ENCODE peak calls at places on chromosomes 12 and 14, in nine cellular contexts. One of them, this sample, is unnamed.

GRCh38 chr14:104332634-104333270 is 194.4 kb downstream of the KIF26A start:
- DNase-seq in HCT116: no peak
- DNase-seq in right lobe of liver: peak
- DNase-seq in sigmoid colon: peak
- DNase-seq in CD8-positive, alpha-beta T cell: no peak
- DNase-seq in breast epithelium: no peak
- DNase-seq in thoracic aorta: no peak
- DNase-seq in body of pancreas: no peak
- DNase-seq in thyroid gland: no peak
- DNase-seq in this sample: no peak

GRCh38 chr12:104930388-104931326 is 27.4 kb downstream of the SLC41A2 start:
- DNase-seq in HCT116: no peak
- DNase-seq in thoracic aorta: no peak
- DNase-seq in breast epithelium: no peak
- DNase-seq in body of pancreas: no peak
- DNase-seq in sigmoid colon: no peak
- DNase-seq in thyroid gland: no peak
- DNase-seq in right lobe of liver: no peak
- DNase-seq in CD8-positive, alpha-beta T cell: no peak
- DNase-seq in this sample: no peak

GRCh38 chr12:22624573-22624907 is 431 bp upstream of the ETNK1 start:
- DNase-seq in body of pancreas: no peak
- DNase-seq in breast epithelium: no peak
- DNase-seq in HCT116: no peak
- DNase-seq in thoracic aorta: no peak
- DNase-seq in sigmoid colon: no peak
- DNase-seq in CD8-positive, alpha-beta T cell: no peak
- DNase-seq in thyroid gland: no peak
- DNase-seq in right lobe of liver: no peak
- DNase-seq in this sample: no peak

GRCh38 chr12:109718390-109718789 is 4.8 kb downstream of the FAM222A start:
- DNase-seq in body of pancreas: no peak
- DNase-seq in HCT116: no peak
- DNase-seq in right lobe of liver: no peak
- DNase-seq in sigmoid colon: no peak
- DNase-seq in thoracic aorta: no peak
- DNase-seq in CD8-positive, alpha-beta T cell: no peak
- DNase-seq in breast epithelium: no peak
- DNase-seq in thyroid gland: no peak
- DNase-seq in this sample: no peak

GRCh38 chr12:75721231-75721641 is 209.8 kb upstream of the KRR1 start:
- DNase-seq in CD8-positive, alpha-beta T cell: no peak
- DNase-seq in right lobe of liver: no peak
- DNase-seq in HCT116: no peak
- DNase-seq in thyroid gland: no peak
- DNase-seq in breast epithelium: no peak
- DNase-seq in body of pancreas: no peak
- DNase-seq in sigmoid colon: no peak
- DNase-seq in thoracic aorta: no peak
- DNase-seq in this sample: no peak

GRCh38 chr12:115251727-115252126 is 567.8 kb upstream of the TBX3 start:
- DNase-seq in sigmoid colon: no peak
- DNase-seq in right lobe of liver: no peak
- DNase-seq in HCT116: no peak
- DNase-seq in CD8-positive, alpha-beta T cell: no peak
- DNase-seq in thoracic aorta: no peak
- DNase-seq in body of pancreas: no peak
- DNase-seq in thyroid gland: no peak
- DNase-seq in breast epithelium: no peak
- DNase-seq in this sample: peak

GRCh38 chr12:125314051-125314882 is 249.0 kb downstream of the AACS start:
- DNase-seq in breast epithelium: no peak
- DNase-seq in HCT116: no peak
- DNase-seq in thoracic aorta: no peak
- DNase-seq in CD8-positive, alpha-beta T cell: no peak
- DNase-seq in thyroid gland: no peak
- DNase-seq in body of pancreas: no peak
- DNase-seq in sigmoid colon: no peak
- DNase-seq in right lobe of liver: no peak
- DNase-seq in this sample: no peak

GRCh38 chr14:49858383-49858782 is 5.8 kb upstream of the NEMF start:
- DNase-seq in right lobe of liver: no peak
- DNase-seq in HCT116: no peak
- DNase-seq in thoracic aorta: no peak
- DNase-seq in thyroid gland: no peak
- DNase-seq in CD8-positive, alpha-beta T cell: no peak
- DNase-seq in sigmoid colon: no peak
- DNase-seq in body of pancreas: no peak
- DNase-seq in breast epithelium: no peak
- DNase-seq in this sample: no peak

GRCh38 chr12:126860210-126860609 is 1406.8 kb upstream of the TMEM132C start:
- DNase-seq in CD8-positive, alpha-beta T cell: no peak
- DNase-seq in thoracic aorta: no peak
- DNase-seq in thyroid gland: no peak
- DNase-seq in sigmoid colon: no peak
- DNase-seq in right lobe of liver: no peak
- DNase-seq in breast epithelium: no peak
- DNase-seq in HCT116: no peak
- DNase-seq in body of pancreas: no peak
- DNase-seq in this sample: no peak

GRCh38 chr12:133063556-133063955 is 17.2 kb upstream of the ZNF140 start:
- DNase-seq in body of pancreas: no peak
- DNase-seq in thoracic aorta: no peak
- DNase-seq in CD8-positive, alpha-beta T cell: no peak
- DNase-seq in HCT116: no peak
- DNase-seq in thyroid gland: no peak
- DNase-seq in breast epithelium: no peak
- DNase-seq in right lobe of liver: no peak
- DNase-seq in sigmoid colon: no peak
- DNase-seq in this sample: no peak

GRCh38 chr14:24289649-24290283 is 9.8 kb downstream of the DHRS1 start:
- DNase-seq in thyroid gland: no peak
- DNase-seq in body of pancreas: no peak
- DNase-seq in HCT116: no peak
- DNase-seq in right lobe of liver: no peak
- DNase-seq in thoracic aorta: no peak
- DNase-seq in sigmoid colon: no peak
- DNase-seq in CD8-positive, alpha-beta T cell: peak
- DNase-seq in breast epithelium: no peak
- DNase-seq in this sample: no peak

GRCh38 chr14:82642425-82642824 is 1108.8 kb upstream of the SEL1L start:
- DNase-seq in thoracic aorta: no peak
- DNase-seq in right lobe of liver: no peak
- DNase-seq in thyroid gland: peak
- DNase-seq in breast epithelium: no peak
- DNase-seq in sigmoid colon: no peak
- DNase-seq in HCT116: no peak
- DNase-seq in body of pancreas: peak
- DNase-seq in CD8-positive, alpha-beta T cell: no peak
- DNase-seq in this sample: no peak

GRCh38 chr12:77924703-77925102 is 94.0 kb downstream of the NAV3 start:
- DNase-seq in sigmoid colon: no peak
- DNase-seq in body of pancreas: no peak
- DNase-seq in thyroid gland: no peak
- DNase-seq in HCT116: no peak
- DNase-seq in thoracic aorta: no peak
- DNase-seq in breast epithelium: no peak
- DNase-seq in CD8-positive, alpha-beta T cell: no peak
- DNase-seq in right lobe of liver: no peak
- DNase-seq in this sample: no peak

GRCh38 chr12:13316847-13317246 is 120.3 kb downstream of the EMP1 start:
- DNase-seq in HCT116: no peak
- DNase-seq in body of pancreas: no peak
- DNase-seq in right lobe of liver: no peak
- DNase-seq in CD8-positive, alpha-beta T cell: no peak
- DNase-seq in sigmoid colon: no peak
- DNase-seq in breast epithelium: no peak
- DNase-seq in thoracic aorta: no peak
- DNase-seq in thyroid gland: no peak
- DNase-seq in this sample: no peak

GRCh38 chr12:112433551-112433950 is 14.8 kb downstream of the PTPN11 start:
- DNase-seq in breast epithelium: no peak
- DNase-seq in right lobe of liver: no peak
- DNase-seq in sigmoid colon: no peak
- DNase-seq in thoracic aorta: no peak
- DNase-seq in CD8-positive, alpha-beta T cell: no peak
- DNase-seq in HCT116: no peak
- DNase-seq in thyroid gland: no peak
- DNase-seq in body of pancreas: no peak
- DNase-seq in this sample: no peak

GRCh38 chr14:45891417-45892080 is 638.5 kb upstream of the MIS18BP1 start:
- DNase-seq in right lobe of liver: no peak
- DNase-seq in CD8-positive, alpha-beta T cell: no peak
- DNase-seq in body of pancreas: no peak
- DNase-seq in thoracic aorta: no peak
- DNase-seq in thyroid gland: peak
- DNase-seq in breast epithelium: no peak
- DNase-seq in HCT116: no peak
- DNase-seq in sigmoid colon: no peak
- DNase-seq in this sample: peak

GRCh38 chr14:35818346-35819115 is 7.6 kb upstream of the BRMS1L start:
- DNase-seq in body of pancreas: peak
- DNase-seq in CD8-positive, alpha-beta T cell: no peak
- DNase-seq in breast epithelium: no peak
- DNase-seq in HCT116: no peak
- DNase-seq in thyroid gland: peak
- DNase-seq in right lobe of liver: no peak
- DNase-seq in sigmoid colon: no peak
- DNase-seq in thoracic aorta: no peak
- DNase-seq in this sample: peak

GRCh38 chr12:78306236-78306635 is 475.5 kb downstream of the NAV3 start:
- DNase-seq in breast epithelium: no peak
- DNase-seq in thyroid gland: no peak
- DNase-seq in CD8-positive, alpha-beta T cell: no peak
- DNase-seq in right lobe of liver: no peak
- DNase-seq in sigmoid colon: no peak
- DNase-seq in HCT116: no peak
- DNase-seq in thoracic aorta: no peak
- DNase-seq in body of pancreas: no peak
- DNase-seq in this sample: no peak

DNA sequence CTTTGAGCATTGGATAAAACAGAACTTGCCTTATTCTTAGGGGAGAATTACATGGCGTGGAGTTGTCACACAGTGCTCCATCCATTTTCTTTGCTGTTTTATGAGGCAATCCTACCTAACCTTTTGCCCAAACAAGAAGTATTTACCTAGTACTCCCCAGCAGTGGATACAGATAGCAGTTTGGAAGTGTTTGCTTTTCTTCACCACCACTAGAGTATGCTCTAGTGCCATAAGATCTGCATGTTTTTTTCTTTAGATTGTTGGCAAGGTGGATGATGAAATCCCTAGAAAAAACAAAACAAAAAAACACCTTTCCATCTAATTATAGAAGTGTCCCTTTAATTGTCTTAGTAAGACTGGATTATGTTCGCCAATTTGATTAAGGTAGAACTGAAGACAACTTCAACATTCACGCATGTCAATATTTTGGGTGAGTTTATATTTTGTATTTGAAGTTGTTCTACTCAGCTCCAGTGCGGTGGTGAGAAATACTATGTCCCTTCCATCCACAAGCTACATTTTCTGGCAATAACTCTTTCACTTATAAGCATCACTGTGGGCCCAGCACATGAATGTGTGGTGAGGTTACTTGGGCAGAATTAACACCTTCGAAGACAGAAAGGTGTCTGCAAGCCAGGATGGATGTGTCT is 23.6 kb upstream of the TMEM260 start:
- DNase-seq in thoracic aorta: no peak
- DNase-seq in body of pancreas: no peak
- DNase-seq in right lobe of liver: no peak
- DNase-seq in breast epithelium: no peak
- DNase-seq in HCT116: peak
- DNase-seq in CD8-positive, alpha-beta T cell: no peak
- DNase-seq in thyroid gland: no peak
- DNase-seq in sigmoid colon: no peak
- DNase-seq in this sample: peak
- TF ChIP-seq CTCF in thoracic aorta: no peak
- TF ChIP-seq CTCF in body of pancreas: peak
- TF ChIP-seq CTCF in right lobe of liver: peak
- TF ChIP-seq CTCF in breast epithelium: no peak
- TF ChIP-seq CTCF in HCT116: peak
- TF ChIP-seq CTCF in CD8-positive, alpha-beta T cell: peak
- TF ChIP-seq CTCF in thyroid gland: peak
- TF ChIP-seq CTCF in sigmoid colon: no peak
- TF ChIP-seq CTCF in this sample: peak

GRCh38 chr12:53344487-53344823 is 8.3 kb upstream of the SP7 start:
- DNase-seq in breast epithelium: no peak
- DNase-seq in body of pancreas: no peak
- DNase-seq in sigmoid colon: peak
- DNase-seq in CD8-positive, alpha-beta T cell: no peak
- DNase-seq in HCT116: no peak
- DNase-seq in right lobe of liver: no peak
- DNase-seq in thyroid gland: no peak
- DNase-seq in thoracic aorta: no peak
- DNase-seq in this sample: no peak
- H3K27ac ChIP-seq in breast epithelium: peak
- H3K27ac ChIP-seq in body of pancreas: no peak
- H3K27ac ChIP-seq in sigmoid colon: peak
- H3K27ac ChIP-seq in CD8-positive, alpha-beta T cell: peak
- H3K27ac ChIP-seq in HCT116: no peak
- H3K27ac ChIP-seq in right lobe of liver: no peak
- H3K27ac ChIP-seq in thyroid gland: peak
- H3K27ac ChIP-seq in thoracic aorta: peak
- H3K27ac ChIP-seq in this sample: peak

GRCh38 chr14:103281496-103282231 is 52.4 kb upstream of the EIF5 start:
- DNase-seq in HCT116: no peak
- DNase-seq in body of pancreas: no peak
- DNase-seq in CD8-positive, alpha-beta T cell: no peak
- DNase-seq in sigmoid colon: peak
- DNase-seq in thyroid gland: no peak
- DNase-seq in thoracic aorta: no peak
- DNase-seq in right lobe of liver: peak
- DNase-seq in breast epithelium: peak
- DNase-seq in this sample: peak
- TF ChIP-seq CTCF in HCT116: peak
- TF ChIP-seq CTCF in body of pancreas: peak
- TF ChIP-seq CTCF in CD8-positive, alpha-beta T cell: no peak
- TF ChIP-seq CTCF in sigmoid colon: no peak
- TF ChIP-seq CTCF in thyroid gland: peak
- TF ChIP-seq CTCF in thoracic aorta: no peak
- TF ChIP-seq CTCF in right lobe of liver: peak
- TF ChIP-seq CTCF in breast epithelium: peak
- TF ChIP-seq CTCF in this sample: no peak

DNA sequence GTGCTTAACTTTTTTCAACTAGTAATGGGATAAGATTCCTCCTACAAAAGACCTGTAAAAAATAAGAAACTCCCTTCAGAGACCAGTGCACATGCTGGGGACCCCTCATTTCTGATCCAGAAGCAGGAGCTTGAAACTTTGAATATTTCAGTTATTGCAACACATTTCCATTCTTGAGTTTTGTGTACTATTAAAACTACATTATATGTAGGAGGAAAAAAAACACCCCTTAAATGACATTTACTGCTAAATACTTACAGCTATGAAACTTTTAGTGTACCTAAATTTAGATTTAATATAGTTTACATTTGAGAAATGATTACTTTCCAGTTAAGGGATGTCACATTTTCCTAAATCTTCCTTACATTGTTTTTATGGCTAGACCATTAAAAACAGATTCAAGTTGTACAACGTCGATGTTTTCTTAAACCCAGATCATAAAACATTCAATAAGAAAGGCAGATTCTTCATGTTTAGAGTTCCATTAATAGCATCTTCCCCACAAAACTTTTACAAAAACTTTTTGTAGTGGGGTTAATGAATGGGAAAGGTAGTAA is 4.1 kb downstream of the LRIG3 start:
- DNase-seq in thoracic aorta: no peak
- DNase-seq in body of pancreas: no peak
- DNase-seq in right lobe of liver: no peak
- DNase-seq in CD8-positive, alpha-beta T cell: no peak
- DNase-seq in thyroid gland: no peak
- DNase-seq in HCT116: no peak
- DNase-seq in sigmoid colon: no peak
- DNase-seq in breast epithelium: no peak
- DNase-seq in this sample: no peak
- H3K27ac ChIP-seq in thoracic aorta: peak
- H3K27ac ChIP-seq in body of pancreas: peak
- H3K27ac ChIP-seq in right lobe of liver: peak
- H3K27ac ChIP-seq in CD8-positive, alpha-beta T cell: no peak
- H3K27ac ChIP-seq in thyroid gland: peak
- H3K27ac ChIP-seq in HCT116: no peak
- H3K27ac ChIP-seq in sigmoid colon: peak
- H3K27ac ChIP-seq in breast epithelium: peak
- H3K27ac ChIP-seq in this sample: no peak

This sample was measured in RWPE1.